ENCODE peak calls at places on chromosomes 4 and X, in ten cellular contexts. N is A549, O is left ventricle myocardium inferior, T is choroid plexus epithelial cell, I is astrocyte of the spinal cord, G is heart left ventricle, J is bronchial epithelial cell, Q is MM.1S, B is BJ, H is GM12865. K is an unnamed sample.
A peak's percentile ranks its signal among the peaks of the same experiment; 100 is the strongest.

GRCh38 chrX:120029354-120029753 is 48.1 kb downstream of the RHOXF2B start:
- DNase-seq in T (no peak), J (no peak), G (no peak), B (no peak), H (no peak), N (no peak), O (no peak), I (no peak), Q (peak; percentile 44), K (no peak)

GRCh38 chr4:147863111-147863747 is 131.3 kb downstream of the ARHGAP10 start:
- DNase-seq in J (no peak), N (no peak), H (peak; percentile 29), G (no peak), I (no peak), Q (peak; percentile 15), O (no peak), B (no peak), T (no peak), K (no peak)

GRCh38 chr4:108396900-108397299 is 223.5 kb upstream of the RPL34 start:
- DNase-seq in N (no peak), G (no peak), B (no peak), H (no peak), I (no peak), O (no peak), Q (no peak), J (peak; percentile 2), T (no peak), K (no peak)

GRCh38 chrX:7889138-7889537 is 38.1 kb downstream of the PNPLA4 start:
- DNase-seq in H (no peak), G (no peak), I (no peak), Q (peak; percentile 84), N (no peak), T (no peak), J (no peak), O (no peak), B (no peak), K (no peak)

GRCh38 chrX:107712231-107713204 is 63.1 kb downstream of the TSC22D3 start:
- DNase-seq in Q (no peak), N (no peak), H (no peak), J (peak; percentile 70), I (peak; percentile 63), T (peak; percentile 72), O (no peak), B (no peak), G (no peak), K (no peak)

GRCh38 chrX:22742174-22742573 is 257.6 kb upstream of the DDX53 start:
- DNase-seq in O (no peak), N (no peak), B (peak; percentile 10), I (peak; percentile 17), T (peak; percentile 23), G (no peak), H (no peak), J (peak; percentile 22), Q (no peak), K (no peak)

GRCh38 chrX:31819455-31819854 is 747.6 kb upstream of the FTHL17 start:
- DNase-seq in I (no peak), O (peak; percentile 13), B (no peak), H (no peak), G (no peak), Q (no peak), J (no peak), N (no peak), T (no peak), K (no peak)

GRCh38 chrX:77785400-77785745 is 643 bp downstream of the ATRX start:
- DNase-seq in I (peak; percentile 18), J (peak; percentile 3), Q (no peak), H (peak; percentile 24), B (no peak), T (peak; percentile 23), N (peak; percentile 40), G (no peak), O (no peak), K (no peak)

GRCh38 chr4:98514930-98515809 is 143.2 kb downstream of the TSPAN5 start:
- DNase-seq in T (no peak), I (no peak), Q (no peak), B (no peak), N (no peak), J (no peak), O (no peak), H (no peak), G (no peak), K (no peak)

GRCh38 chrX:13938053-13938765 is 91.5 kb downstream of the GEMIN8 start:
- DNase-seq in H (peak; percentile 4), J (no peak), T (no peak), Q (peak; percentile 14), O (peak; percentile 12), I (no peak), G (peak; percentile 56), N (peak; percentile 0), B (no peak), K (no peak)

GRCh38 chrX:17616936-17617335 is 120.4 kb upstream of the SCML1 start:
- DNase-seq in J (no peak), H (no peak), O (no peak), G (no peak), N (no peak), B (no peak), I (no peak), Q (no peak), T (no peak), K (no peak)

GRCh38 chr4:108607426-108607825 is 12.9 kb upstream of the RPL34 start:
- DNase-seq in N (no peak), I (no peak), H (no peak), G (no peak), O (no peak), B (no peak), T (no peak), Q (no peak), J (no peak), K (no peak)

DNA sequence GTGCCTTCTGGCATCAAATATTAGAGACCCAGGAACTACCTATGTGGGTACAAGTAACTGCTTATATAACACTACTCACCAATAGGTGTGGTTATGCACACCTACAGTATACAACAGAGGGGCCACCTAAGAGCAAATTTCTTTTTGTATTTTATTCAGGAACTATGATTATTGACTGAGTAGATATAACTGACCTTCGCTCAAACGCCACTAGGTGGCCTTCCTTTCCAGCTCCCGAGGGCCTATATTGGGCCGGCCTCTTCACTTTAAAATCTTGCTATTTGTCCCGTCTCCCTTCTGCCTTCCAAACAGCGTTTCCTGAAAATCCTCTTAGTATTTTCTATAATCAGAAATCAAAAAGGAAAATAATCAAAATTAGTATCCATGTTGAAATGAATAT is 19.9 kb upstream of the PABPC5 start:
- DNase-seq in T (no peak), B (no peak), O (no peak), Q (no peak), J (no peak), G (no peak), H (no peak), I (no peak), N (no peak), K (no peak)
- TF ChIP-seq CTCF in T (peak; percentile 13), B (peak; percentile 38), O (peak; percentile 44), Q (peak; percentile 24), J (no peak), G (no peak), H (no peak), I (peak; percentile 29), N (no peak), K (no peak)

GRCh38 chr4:184651899-184652298 is 2.4 kb downstream of the PRIMPOL start:
- DNase-seq in Q (no peak), I (no peak), O (no peak), B (no peak), T (no peak), H (no peak), N (no peak), G (no peak), J (no peak), K (no peak)

GRCh38 chr4:184648220-184649025 is 824 bp downstream of the CASP3 start:
- DNase-seq in H (peak; percentile 63), B (no peak), N (peak; percentile 21), O (peak; percentile 74), I (peak; percentile 52), J (peak; percentile 35), G (peak; percentile 87), T (peak; percentile 47), Q (peak; percentile 64), K (no peak)

GRCh38 chr4:184647391-184648101 is 1.7 kb downstream of the CASP3 start:
- DNase-seq in I (peak; percentile 26), J (peak; percentile 48), B (no peak), H (no peak), T (peak; percentile 53), N (no peak), G (no peak), O (no peak), Q (peak; percentile 12), K (no peak)

GRCh38 chr4:184649026-184649970 is at the start of the genes CASP3 and PRIMPOL:
- DNase-seq in H (peak; percentile 98), N (peak; percentile 91), Q (peak; percentile 94), O (peak; percentile 98), T (peak; percentile 97), G (peak; percentile 99), I (peak; percentile 97), B (peak; percentile 70), J (peak; percentile 81), K (peak; percentile 75)

GRCh38 chr4:184649971-184650855 is 675 bp downstream of the PRIMPOL start:
- DNase-seq in N (peak; percentile 29), Q (peak; percentile 46), J (peak; percentile 56), O (no peak), G (no peak), B (no peak), T (peak; percentile 58), I (peak; percentile 62), H (peak; percentile 46), K (no peak)
- H3K4me3 ChIP-seq in N (peak overlapping the region; percentile 75), Q (peak overlapping the region; percentile 77), J (peak overlapping the region; percentile 65), O (peak overlapping the region; percentile 86), G (peak overlapping the region; percentile 86), B (peak overlapping the region; percentile 51), T (peak overlapping the region; percentile 79), I (peak overlapping the region; percentile 70), H (peak overlapping the region; percentile 89), K (peak overlapping the region; percentile 66)

GRCh38 chr4:22356996-22357596 is 158.8 kb downstream of the ADGRA3 start:
- DNase-seq in H (peak; percentile 49), O (no peak), J (peak; percentile 33), N (peak; percentile 13), T (peak; percentile 66), Q (peak; percentile 64), I (peak; percentile 37), G (no peak), B (no peak), K (no peak)
- TF ChIP-seq CTCF in H (peak; percentile 34), O (peak; percentile 33), J (peak; percentile 57), N (no peak), T (peak; percentile 64), Q (peak; percentile 57), I (peak; percentile 53), G (no peak), B (peak; percentile 50), K (no peak)

DNA sequence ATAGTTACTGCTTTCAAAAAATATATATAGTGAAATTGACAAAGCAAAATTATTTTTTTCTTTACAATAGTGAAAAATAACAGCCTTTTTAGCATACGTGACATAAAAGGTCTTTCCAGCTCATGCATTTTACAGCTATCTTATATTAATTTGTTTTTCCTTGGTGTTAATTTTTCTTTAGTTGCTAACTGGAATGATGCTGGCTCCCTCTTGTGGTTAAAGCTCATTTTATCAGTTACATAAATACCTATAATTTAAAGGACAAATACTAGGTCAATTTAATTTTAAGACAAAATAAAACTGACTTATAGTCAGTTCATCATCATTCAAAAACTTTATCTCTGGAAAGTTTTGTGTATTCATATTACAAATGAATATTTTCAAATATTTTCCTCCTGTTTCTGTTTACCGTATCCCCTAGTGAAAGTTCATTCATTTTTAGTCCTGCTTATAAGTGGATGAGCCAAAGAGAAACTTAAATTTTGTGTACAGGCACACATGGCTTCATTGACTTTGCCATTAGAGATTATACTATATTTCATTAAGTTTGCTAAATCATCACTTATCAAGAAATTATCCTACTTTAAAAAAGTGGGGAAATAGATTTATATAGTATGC is 9.9 kb upstream of the ANAPC4 start:
- DNase-seq in I (peak; percentile 62), O (no peak), Q (peak; percentile 52), T (peak; percentile 77), N (peak; percentile 39), B (no peak), J (peak; percentile 44), H (peak; percentile 61), G (no peak), K (no peak)
- H3K4me3 ChIP-seq in I (no peak overlapping the region), O (no peak overlapping the region), Q (no peak overlapping the region), T (no peak overlapping the region), N (no peak overlapping the region), B (no peak overlapping the region), J (no peak overlapping the region), H (no peak overlapping the region), G (no peak overlapping the region), K (no peak overlapping the region)

K was measured in GM12864.